ENCODE peak calls at places on chromosome 1, in five cellular contexts. H, M, U, R and Y are unnamed samples.

GRCh38 chr1:234858722-234859121 is 248.7 kb upstream of the IRF2BP2 start:
- DNase-seq in H (no peak), M (no peak), U (no peak), R (no peak), Y (no peak)

GRCh38 chr1:205318231-205318991 is 3.1 kb downstream of the NUAK2 start:
- DNase-seq in H (no peak), M (no peak), U (no peak), R (peak), Y (peak)

GRCh38 chr1:156926175-156926574 is 5.7 kb downstream of the LRRC71 start:
- DNase-seq in H (peak), M (peak), U (no peak), R (no peak), Y (peak)

GRCh38 chr1:116571215-116571919 is 541 bp upstream of the CD58 start:
- DNase-seq in H (peak), M (no peak), U (no peak), R (no peak), Y (no peak)

GRCh38 chr1:165899461-165899941 is 72.1 kb downstream of the UCK2 start:
- DNase-seq in H (no peak), M (peak), U (no peak), R (no peak), Y (no peak)

GRCh38 chr1:59298178-59298583 is 1.3 kb downstream of the FGGY start:
- DNase-seq in H (no peak), M (peak), U (no peak), R (no peak), Y (no peak)

GRCh38 chr1:161185282-161185682 is 8.0 kb upstream of the B4GALT3 start:
- DNase-seq in H (peak), M (no peak), U (no peak), R (no peak), Y (peak)

GRCh38 chr1:206050655-206051235 is 2.2 kb upstream of the RHEX start:
- DNase-seq in H (no peak), M (no peak), U (no peak), R (no peak), Y (peak)

GRCh38 chr1:179808503-179808902 is 65.4 kb downstream of the FAM163A start:
- DNase-seq in H (no peak), M (no peak), U (no peak), R (no peak), Y (no peak)

GRCh38 chr1:94783342-94784264 is 36.6 kb upstream of the SLC44A3 start:
- DNase-seq in H (no peak), M (peak), U (no peak), R (peak), Y (peak)

GRCh38 chr1:70361727-70362413 is 7.3 kb upstream of the ANKRD13C start:
- DNase-seq in H (no peak), M (no peak), U (no peak), R (no peak), Y (no peak)

GRCh38 chr1:202806845-202807366 is 1.3 kb downstream of the KDM5B start:
- DNase-seq in H (no peak), M (peak), U (no peak), R (peak), Y (no peak)

GRCh38 chr1:102550729-102551384 is 554.1 kb upstream of the OLFM3 start:
- DNase-seq in H (no peak), M (no peak), U (no peak), R (no peak), Y (no peak)

GRCh38 chr1:186082235-186082937 is 292.7 kb downstream of the TPR start:
- DNase-seq in H (peak), M (peak), U (peak), R (peak), Y (peak)

GRCh38 chr1:53350853-53351767 is 23.2 kb upstream of the LRP8 start:
- DNase-seq in H (no peak), M (no peak), U (no peak), R (no peak), Y (no peak)

GRCh38 chr1:163924041-163924440 is 602.3 kb downstream of the NUF2 start:
- DNase-seq in H (no peak), M (no peak), U (no peak), R (no peak), Y (no peak)

GRCh38 chr1:62194651-62195282 is at the start of gene L1TD1:
- DNase-seq in H (peak), M (no peak), U (no peak), R (no peak), Y (peak)

GRCh38 chr1:154697710-154698109 is 89.7 kb upstream of the ADAR start:
- DNase-seq in H (no peak), M (no peak), U (no peak), R (no peak), Y (no peak)

GRCh38 chr1:221664253-221664652 is 77.6 kb downstream of the DUSP10 start:
- DNase-seq in H (no peak), M (no peak), U (no peak), R (no peak), Y (no peak)

GRCh38 chr1:155000725-155001437 is 1.7 kb upstream of the ZBTB7B start:
- DNase-seq in H (peak), M (peak), U (no peak), R (peak), Y (peak)

GRCh38 chr1:228335406-228336307 is 71.0 kb downstream of the TRIM11 start:
- DNase-seq in H (no peak), M (no peak), U (no peak), R (no peak), Y (peak)

GRCh38 chr1:26360807-26361604 is 7.1 kb upstream of the CRYBG2 start:
- DNase-seq in H (peak), M (no peak), U (no peak), R (no peak), Y (no peak)

GRCh38 chr1:234620272-234620711 is 10.3 kb upstream of the IRF2BP2 start:
- DNase-seq in H (no peak), M (no peak), U (no peak), R (no peak), Y (no peak)

GRCh38 chr1:207328908-207329307 is 7.4 kb downstream of the CD55 start:
- DNase-seq in H (no peak), M (no peak), U (no peak), R (no peak), Y (no peak)

GRCh38 chr1:74673351-74674111 is at the start of gene ERICH3:
- DNase-seq in H (peak), M (no peak), U (no peak), R (no peak), Y (no peak)

GRCh38 chr1:154351363-154352068 is 26.2 kb downstream of the ATP8B2 start:
- DNase-seq in H (no peak), M (no peak), U (no peak), R (peak), Y (peak)

GRCh38 chr1:16229976-16230740 is 6.8 kb downstream of the CPLANE2 start:
- DNase-seq in H (no peak), M (no peak), U (no peak), R (no peak), Y (no peak)

GRCh38 chr1:42380617-42381423 is at the start of gene RIMKLA:
- DNase-seq in H (peak), M (peak), U (no peak), R (peak), Y (peak)

GRCh38 chr1:25577151-25577920 is 33.9 kb downstream of the LDLRAP1 start:
- DNase-seq in H (no peak), M (no peak), U (no peak), R (no peak), Y (no peak)

GRCh38 chr1:204641936-204642335 is 43.6 kb downstream of the LRRN2 start:
- DNase-seq in H (no peak), M (no peak), U (no peak), R (no peak), Y (no peak)

GRCh38 chr1:201481761-201482493 is 12.9 kb upstream of the PHLDA3 start:
- DNase-seq in H (peak), M (peak), U (no peak), R (peak), Y (peak)

GRCh38 chr1:112247036-112247597 is 148.9 kb upstream of the CTTNBP2NL start:
- DNase-seq in H (no peak), M (no peak), U (no peak), R (no peak), Y (no peak)

GRCh38 chr1:22247527-22248218 is 104.8 kb upstream of the WNT4 start:
- DNase-seq in H (no peak), M (no peak), U (no peak), R (no peak), Y (no peak)

GRCh38 chr1:92957020-92957734 is 4.1 kb downstream of the DIPK1A start:
- DNase-seq in H (no peak), M (no peak), U (no peak), R (no peak), Y (no peak)

GRCh38 chr1:111656093-111657017 is 36.8 kb downstream of the RAP1A start:
- DNase-seq in H (peak), M (no peak), U (peak), R (peak), Y (peak)

GRCh38 chr1:114219247-114219872 is 65.7 kb upstream of the SYT6 start:
- DNase-seq in H (no peak), M (no peak), U (no peak), R (no peak), Y (no peak)

GRCh38 chr1:184223216-184223615 is 163.6 kb upstream of the C1orf21 start:
- DNase-seq in H (no peak), M (no peak), U (no peak), R (no peak), Y (no peak)

GRCh38 chr1:205392650-205393049 is 29.2 kb downstream of the LEMD1 start:
- DNase-seq in H (no peak), M (no peak), U (no peak), R (no peak), Y (no peak)

GRCh38 chr1:168823988-168824387 is 95.0 kb upstream of the DPT start:
- DNase-seq in H (no peak), M (no peak), U (no peak), R (no peak), Y (no peak)

GRCh38 chr1:23790696-23791433 is at the start of gene LYPLA2:
- DNase-seq in H (peak), M (peak), U (peak), R (peak), Y (peak)
- TF ChIP-seq POLR2AphosphoS5 in H (peak), M (peak), U (peak), R (peak), Y (peak)

DNA sequence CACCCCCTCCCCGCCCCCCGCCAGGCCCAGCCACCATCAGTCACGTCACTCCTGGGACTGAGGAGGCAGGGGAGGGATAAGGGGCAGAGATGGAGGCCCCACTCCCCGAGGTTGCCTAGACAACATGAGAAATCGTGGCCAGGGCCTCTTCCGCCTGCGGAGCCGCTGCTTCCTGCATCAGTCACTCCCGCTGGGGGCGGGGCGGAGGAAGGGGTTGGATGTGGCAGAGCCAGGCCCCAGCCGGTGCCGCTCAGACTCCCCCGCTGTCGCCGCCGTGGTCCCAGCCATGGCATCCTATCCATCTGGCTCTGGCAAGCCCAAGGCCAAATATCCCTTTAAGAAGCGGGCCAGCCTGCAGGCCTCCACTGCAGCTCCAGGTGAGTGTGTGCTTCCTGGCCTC is 1.3 kb downstream of the AMPD2 start:
- DNase-seq in H (peak), M (peak), U (no peak), R (peak), Y (peak)
- H3K27ac ChIP-seq in H (peak), M (peak), U (peak), R (peak), Y (peak)

DNA sequence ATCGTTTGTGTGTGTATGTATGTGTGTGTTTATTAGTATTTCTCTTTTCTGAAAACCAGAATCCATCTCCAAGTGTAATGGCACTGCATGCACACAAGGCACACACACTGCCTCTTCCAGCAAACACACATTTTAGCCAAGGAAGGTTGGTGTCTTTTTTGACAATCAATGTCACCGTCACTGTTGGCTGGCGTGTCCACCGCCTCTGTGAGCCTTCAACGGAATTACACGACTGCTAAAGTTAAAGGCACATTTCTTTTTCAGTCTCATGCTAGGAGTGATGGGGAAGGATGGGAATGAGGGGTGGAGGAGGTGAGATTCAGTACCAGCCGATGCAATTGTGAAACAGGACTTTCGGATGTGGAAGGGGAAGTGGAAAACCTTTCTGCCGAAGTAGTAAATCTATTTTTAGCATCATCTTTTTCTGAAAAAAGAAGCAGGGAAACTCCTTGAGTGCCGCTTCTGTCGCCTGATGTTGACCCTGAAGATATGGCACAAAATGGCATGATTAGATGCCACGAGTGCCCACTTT is 1.4 kb downstream of the ELAVL4 start:
- DNase-seq in H (no peak), M (no peak), U (no peak), R (no peak), Y (no peak)
- TF ChIP-seq POLR2AphosphoS5 in H (no peak), M (no peak), U (no peak), R (no peak), Y (no peak)

DNA sequence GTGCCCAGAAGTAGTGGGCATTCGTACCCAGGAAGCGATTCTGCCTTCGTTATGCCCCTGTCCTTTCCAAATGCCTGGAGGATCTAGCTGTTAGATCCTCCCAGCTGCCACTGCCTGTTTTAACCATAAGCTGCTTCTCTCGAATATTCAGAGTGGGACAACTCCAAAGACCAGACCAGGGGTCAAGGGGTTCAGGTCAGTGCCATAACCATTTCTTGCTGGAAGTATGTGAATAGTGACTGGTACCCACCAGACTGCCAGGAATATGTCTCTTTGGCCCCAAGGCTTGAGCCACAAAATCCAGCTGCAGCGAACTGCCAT is 914 bp upstream of the MTF1 start:
- DNase-seq in H (no peak), M (no peak), U (no peak), R (no peak), Y (no peak)
- H3K27ac ChIP-seq in H (peak), M (peak), U (peak), R (peak), Y (peak)

GRCh38 chr1:89724369-89725015 is 91.6 kb downstream of the LRRC8C start:
- DNase-seq in H (no peak), M (no peak), U (peak), R (no peak), Y (peak)
- TF ChIP-seq POLR2AphosphoS5 in H (no peak), M (no peak), U (no peak), R (no peak), Y (no peak)

GRCh38 chr1:212259693-212260480 is 25.3 kb upstream of the PPP2R5A start:
- DNase-seq in H (no peak), M (no peak), U (no peak), R (no peak), Y (no peak)
- H3K27ac ChIP-seq in H (no peak), M (peak), U (no peak), R (no peak), Y (no peak)

DNA sequence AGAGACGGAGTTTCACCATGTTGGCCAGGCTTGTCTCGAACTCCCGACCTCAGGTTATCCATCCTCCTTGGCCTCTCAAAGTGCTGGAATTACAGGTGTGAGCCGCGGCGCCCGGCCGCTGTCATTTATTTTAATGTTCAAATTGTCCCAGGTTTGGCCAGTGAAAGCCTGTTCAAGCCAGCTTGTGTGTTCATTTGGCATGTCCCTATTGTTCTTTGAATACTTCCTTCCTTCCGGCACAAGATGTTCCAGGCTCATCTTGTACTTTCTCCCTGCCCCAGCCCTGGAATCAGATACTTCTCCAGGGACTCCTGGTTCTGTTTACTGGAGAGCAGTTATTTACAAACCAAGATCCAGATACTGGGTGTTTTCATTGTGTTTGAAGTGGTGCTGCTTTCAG is 37.0 kb downstream of the ZBTB8B start:
- DNase-seq in H (no peak), M (peak), U (no peak), R (peak), Y (no peak)
- TF ChIP-seq POLR2AphosphoS5 in H (no peak), M (peak), U (no peak), R (peak), Y (peak)